ENCODE peak calls at places on chromosomes 4 and X, in nine cellular contexts. J, C, N, Y, P, V, B, S and W are unnamed samples.

GRCh38 chrX:103356023-103356798 is at the start of gene TCEAL9:
- DNase-seq in J (peak), C (peak), N (peak), Y (no peak), P (peak), V (peak), B (no peak), S (peak), W (peak)

GRCh38 chr4:172809319-172809718 is 359.3 kb upstream of the GALNT7 start:
- DNase-seq in J (no peak), C (peak), N (no peak), Y (no peak), P (no peak), V (peak), B (no peak), S (no peak), W (no peak)

GRCh38 chr4:42280327-42281095 is 116.8 kb upstream of the SHISA3 start:
- DNase-seq in J (peak), C (peak), N (no peak), Y (no peak), P (peak), V (peak), B (no peak), S (no peak), W (no peak)

GRCh38 chrX:11261260-11261659 is 32.0 kb upstream of the AMELX start:
- DNase-seq in J (peak), C (no peak), N (no peak), Y (no peak), P (peak), V (no peak), B (no peak), S (no peak), W (no peak)

GRCh38 chrX:17617794-17618193 is 119.5 kb upstream of the SCML1 start:
- DNase-seq in J (no peak), C (no peak), N (no peak), Y (no peak), P (no peak), V (no peak), B (no peak), S (no peak), W (no peak)

GRCh38 chr4:2535386-2536192 is 858 bp upstream of the FAM193A start:
- DNase-seq in J (peak), C (peak), N (peak), Y (peak), P (no peak), V (peak), B (no peak), S (no peak), W (no peak)

GRCh38 chr4:181301735-181302380 is 941.3 kb upstream of the TENM3 start:
- DNase-seq in J (peak), C (peak), N (no peak), Y (no peak), P (peak), V (peak), B (no peak), S (no peak), W (peak)

GRCh38 chrX:52363247-52363883 is 5.5 kb upstream of the XAGE2 start:
- DNase-seq in J (peak), C (peak), N (no peak), Y (no peak), P (peak), V (no peak), B (no peak), S (no peak), W (no peak)

GRCh38 chrX:144586756-144587155 is 660.5 kb upstream of the SPANXN1 start:
- DNase-seq in J (peak), C (no peak), N (no peak), Y (no peak), P (no peak), V (no peak), B (no peak), S (no peak), W (no peak)

GRCh38 chr4:73944061-73944875 is 37.6 kb downstream of the PF4 start:
- DNase-seq in J (peak), C (peak), N (no peak), Y (no peak), P (no peak), V (peak), B (no peak), S (no peak), W (no peak)

GRCh38 chr4:156799121-156799589 is 172.4 kb downstream of the PDGFC start:
- DNase-seq in J (peak), C (no peak), N (no peak), Y (no peak), P (no peak), V (no peak), B (no peak), S (no peak), W (no peak)

GRCh38 chrX:25017667-25018247 is 2.0 kb upstream of the ARX start:
- DNase-seq in J (no peak), C (no peak), N (no peak), Y (no peak), P (no peak), V (peak), B (no peak), S (no peak), W (no peak)

GRCh38 chr4:14338206-14338605 is 664.1 kb upstream of the CPEB2 start:
- DNase-seq in J (peak), C (no peak), N (no peak), Y (no peak), P (no peak), V (no peak), B (no peak), S (no peak), W (no peak)

GRCh38 chr4:86497980-86498379 is 96.1 kb upstream of the PTPN13 start:
- DNase-seq in J (peak), C (no peak), N (no peak), Y (no peak), P (peak), V (peak), B (no peak), S (no peak), W (no peak)

GRCh38 chrX:107701493-107702121 is 73.3 kb downstream of the PRPS1 start:
- DNase-seq in J (no peak), C (no peak), N (peak), Y (no peak), P (no peak), V (peak), B (no peak), S (no peak), W (no peak)

GRCh38 chr4:109046549-109047171 is 255.8 kb downstream of the COL25A1 start:
- DNase-seq in J (peak), C (no peak), N (no peak), Y (no peak), P (peak), V (no peak), B (no peak), S (no peak), W (peak)

GRCh38 chrX:78527263-78527662 is 131.9 kb downstream of the RTL3 start:
- DNase-seq in J (no peak), C (no peak), N (no peak), Y (no peak), P (peak), V (no peak), B (no peak), S (no peak), W (no peak)

GRCh38 chr4:52869656-52870055 is 7.5 kb downstream of the RASL11B start:
- DNase-seq in J (no peak), C (no peak), N (no peak), Y (no peak), P (no peak), V (no peak), B (no peak), S (no peak), W (no peak)

GRCh38 chr4:67204441-67204840 is 340.9 kb downstream of the CENPC start:
- DNase-seq in J (no peak), C (no peak), N (no peak), Y (no peak), P (no peak), V (no peak), B (no peak), S (no peak), W (no peak)

GRCh38 chr4:98293089-98293887 is 32.1 kb downstream of the RAP1GDS1 start:
- DNase-seq in J (peak), C (no peak), N (no peak), Y (no peak), P (peak), V (no peak), B (no peak), S (no peak), W (no peak)

GRCh38 chr4:45030059-45030458 is 303.7 kb upstream of the GNPDA2 start:
- DNase-seq in J (no peak), C (no peak), N (no peak), Y (no peak), P (no peak), V (peak), B (no peak), S (no peak), W (no peak)

GRCh38 chr4:42655921-42656735 is 777 bp downstream of the ATP8A1 start:
- DNase-seq in J (no peak), C (peak), N (peak), Y (peak), P (no peak), V (peak), B (no peak), S (peak), W (no peak)

GRCh38 chr4:120277509-120277908 is 210.9 kb upstream of the MAD2L1 start:
- DNase-seq in J (no peak), C (no peak), N (no peak), Y (no peak), P (no peak), V (no peak), B (no peak), S (no peak), W (no peak)

GRCh38 chr4:69576251-69576877 is 63.1 kb downstream of the UGT2A2 start:
- DNase-seq in J (no peak), C (no peak), N (no peak), Y (no peak), P (no peak), V (no peak), B (no peak), S (no peak), W (no peak)

GRCh38 chr4:13349096-13349495 is 135.0 kb downstream of the RAB28 start:
- DNase-seq in J (peak), C (no peak), N (no peak), Y (no peak), P (no peak), V (no peak), B (no peak), S (no peak), W (no peak)

GRCh38 chrX:153732406-153732805 is 7.8 kb downstream of the ABCD1 start:
- DNase-seq in J (no peak), C (no peak), N (no peak), Y (no peak), P (no peak), V (no peak), B (no peak), S (no peak), W (no peak)

DNA sequence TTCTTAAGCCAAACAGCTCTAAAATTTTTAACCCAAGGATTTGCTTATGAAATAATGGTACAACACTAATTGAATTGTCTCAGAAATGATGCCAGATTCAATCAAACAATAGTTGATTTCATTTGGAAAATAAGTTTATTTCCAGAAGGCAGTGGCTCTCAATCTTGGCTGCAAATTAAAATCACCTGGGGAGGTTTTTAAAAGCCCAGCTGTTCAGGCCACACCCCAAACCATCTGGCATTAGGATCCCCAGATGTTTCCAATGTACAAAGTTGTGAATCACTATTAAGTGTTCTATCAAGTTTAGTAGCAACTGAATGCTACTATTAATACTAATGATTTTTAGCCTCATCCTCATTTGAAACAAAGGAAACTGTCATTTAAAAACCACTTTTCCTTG is 22.2 kb downstream of the TMEM184C start:
- DNase-seq in J (no peak), C (no peak), N (no peak), Y (no peak), P (no peak), V (no peak), B (no peak), S (no peak), W (no peak)
- H3K27ac ChIP-seq in J (no peak), C (no peak), N (no peak), Y (no peak), P (no peak), V (no peak), B (no peak), S (no peak), W (no peak)

GRCh38 chr4:122827258-122827887 is 742 bp downstream of the FGF2 start:
- DNase-seq in J (peak), C (peak), N (peak), Y (no peak), P (peak), V (peak), B (no peak), S (peak), W (no peak)
- TF ChIP-seq CTCF in J (peak), C (no peak), N (no peak), Y (no peak), P (peak), V (no peak), B (no peak), S (no peak), W (peak)

GRCh38 chr4:182944484-182945227 is 27.5 kb upstream of the DCTD start:
- DNase-seq in J (no peak), C (no peak), N (no peak), Y (no peak), P (no peak), V (no peak), B (no peak), S (no peak), W (no peak)
- H3K4me3 ChIP-seq in J (no peak), C (no peak), N (no peak), Y (no peak), P (no peak), V (no peak), B (no peak), S (no peak), W (no peak)

GRCh38 chr4:123417813-123418212 is 21.2 kb downstream of the SPRY1 start:
- DNase-seq in J (no peak), C (no peak), N (no peak), Y (no peak), P (no peak), V (no peak), B (no peak), S (no peak), W (no peak)
- H3K27ac ChIP-seq in J (peak), C (peak), N (no peak), Y (no peak), P (peak), V (peak), B (peak), S (peak), W (no peak)

DNA sequence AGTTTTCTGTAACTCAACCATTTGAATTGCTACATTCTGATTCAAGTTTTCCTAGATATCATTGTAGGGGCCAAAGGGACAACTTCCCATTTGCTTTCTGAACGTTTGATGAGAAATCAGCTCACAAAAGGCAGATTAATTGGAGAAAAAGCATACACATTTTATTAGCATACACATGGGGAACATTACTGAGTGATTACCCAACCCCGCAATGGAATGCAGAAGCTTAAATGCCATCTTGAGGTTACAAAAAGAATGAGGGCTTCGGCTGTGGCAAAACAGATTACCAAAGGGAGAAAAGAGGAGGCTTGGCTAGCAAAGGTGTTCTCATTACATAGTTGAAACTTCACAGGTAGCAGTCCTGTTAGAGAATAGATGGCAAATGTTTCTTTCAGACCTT is 26.6 kb upstream of the HERC6 start:
- DNase-seq in J (peak), C (peak), N (no peak), Y (no peak), P (peak), V (no peak), B (no peak), S (no peak), W (no peak)
- TF ChIP-seq CTCF in J (no peak), C (no peak), N (no peak), Y (no peak), P (no peak), V (no peak), B (no peak), S (no peak), W (no peak)

DNA sequence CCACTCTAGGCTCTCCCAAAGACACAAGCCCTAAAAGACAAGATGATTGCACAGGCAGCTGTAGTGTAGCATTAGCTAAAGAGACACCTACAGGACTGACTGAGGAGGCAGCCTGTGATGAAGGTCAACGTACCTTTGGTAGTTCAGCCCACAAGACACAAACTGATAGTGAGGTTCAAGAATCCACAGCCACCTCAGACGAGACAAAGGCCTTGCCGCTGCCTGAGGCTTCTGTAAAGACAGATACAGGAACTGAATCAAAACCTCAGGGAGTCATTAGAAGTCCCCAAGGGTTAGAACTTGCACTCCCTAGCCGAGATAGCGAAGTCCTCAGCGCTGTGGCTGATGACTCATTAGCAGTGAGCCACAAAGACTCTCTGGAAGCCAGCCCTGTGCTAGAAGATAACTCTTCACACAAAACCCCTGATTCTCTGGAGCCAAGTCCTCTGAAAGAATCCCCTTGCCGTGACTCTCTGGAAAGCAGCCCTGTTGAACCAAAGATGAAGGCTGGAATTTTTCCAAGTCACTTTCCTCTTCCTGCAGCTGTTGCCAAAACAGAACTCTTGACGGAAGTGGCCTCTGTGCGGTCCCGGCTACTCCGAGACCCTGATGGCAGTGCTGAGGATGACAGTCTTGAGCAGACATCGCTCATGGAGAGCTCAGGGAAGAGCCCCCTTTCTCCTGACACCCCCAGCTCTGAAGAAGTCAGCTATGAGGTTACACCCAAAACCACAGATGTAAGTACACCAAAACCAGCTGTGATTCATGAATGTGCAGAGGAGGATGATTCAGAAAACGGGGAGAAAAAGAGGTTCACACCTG is 306.3 kb downstream of the ANK2 start:
- DNase-seq in J (peak), C (no peak), N (no peak), Y (peak), P (peak), V (peak), B (no peak), S (peak), W (peak)
- H3K4me3 ChIP-seq in J (no peak), C (no peak), N (no peak), Y (peak), P (peak), V (no peak), B (no peak), S (no peak), W (no peak)